ENCODE peak calls at places on chromosomes 6 and 20, in four cellular contexts. One of them, this sample, is unnamed.
A peak's percentile ranks its signal among the peaks of the same experiment; 100 is the strongest.

GRCh38 chr6:90914312-90914711 is 327.4 kb upstream of the MAP3K7 start:
- DNase-seq in A673: no peak
- DNase-seq in stomach: no peak
- DNase-seq in HCT116: no peak
- DNase-seq in this sample: no peak

GRCh38 chr6:32716396-32716795 is 24.8 kb upstream of the HLA-DQA2 start:
- DNase-seq in A673: no peak
- DNase-seq in stomach: no peak
- DNase-seq in HCT116: no peak
- DNase-seq in this sample: no peak

GRCh38 chr6:9504191-9504590 is 910.7 kb downstream of the TFAP2A start:
- DNase-seq in A673: no peak
- DNase-seq in stomach: no peak
- DNase-seq in HCT116: no peak
- DNase-seq in this sample: no peak

GRCh38 chr20:63032861-63033634 is 26.3 kb upstream of the BHLHE23 start:
- DNase-seq in A673: no peak
- DNase-seq in stomach: no peak
- DNase-seq in HCT116: no peak
- DNase-seq in this sample: no peak

GRCh38 chr20:32386091-32386490 is 28.0 kb downstream of the ASXL1 start:
- DNase-seq in A673: no peak
- DNase-seq in stomach: no peak
- DNase-seq in HCT116: no peak
- DNase-seq in this sample: no peak

GRCh38 chr6:136526196-136526930 is 23.9 kb downstream of the MAP7 start:
- DNase-seq in A673: peak; percentile 35
- DNase-seq in stomach: peak; percentile 46
- DNase-seq in HCT116: no peak
- DNase-seq in this sample: peak; percentile 90

GRCh38 chr6:37426945-37427510 is 6.0 kb upstream of the CMTR1 start:
- DNase-seq in A673: no peak
- DNase-seq in stomach: no peak
- DNase-seq in HCT116: no peak
- DNase-seq in this sample: no peak

GRCh38 chr20:16671753-16672152 is 58.1 kb upstream of the SNRPB2 start:
- DNase-seq in A673: no peak
- DNase-seq in stomach: no peak
- DNase-seq in HCT116: no peak
- DNase-seq in this sample: no peak

GRCh38 chr6:121817141-121817540 is 381.7 kb downstream of the GJA1 start:
- DNase-seq in A673: no peak
- DNase-seq in stomach: no peak
- DNase-seq in HCT116: no peak
- DNase-seq in this sample: no peak

GRCh38 chr6:119261944-119262284 is 87.6 kb downstream of the MAN1A1 start:
- DNase-seq in A673: no peak
- DNase-seq in stomach: no peak
- DNase-seq in HCT116: no peak
- DNase-seq in this sample: no peak

GRCh38 chr20:9815662-9816061 is 23.2 kb downstream of the PAK5 start:
- DNase-seq in A673: no peak
- DNase-seq in stomach: no peak
- DNase-seq in HCT116: no peak
- DNase-seq in this sample: no peak

GRCh38 chr20:58891076-58891685 is 38.7 kb downstream of the GNAS start:
- DNase-seq in A673: peak; percentile 86
- DNase-seq in stomach: peak; percentile 83
- DNase-seq in HCT116: no peak
- DNase-seq in this sample: peak; percentile 85

GRCh38 chr6:145028144-145028818 is 707.0 kb downstream of the EPM2A start:
- DNase-seq in A673: peak; percentile 86
- DNase-seq in stomach: no peak
- DNase-seq in HCT116: peak; percentile 71
- DNase-seq in this sample: no peak

GRCh38 chr6:11711644-11711993 is 67.0 kb downstream of the ADTRP start:
- DNase-seq in A673: no peak
- DNase-seq in stomach: no peak
- DNase-seq in HCT116: no peak
- DNase-seq in this sample: no peak

GRCh38 chr6:108544586-108544985 is 16.1 kb upstream of the FOXO3 start:
- DNase-seq in A673: no peak
- DNase-seq in stomach: no peak
- DNase-seq in HCT116: no peak
- DNase-seq in this sample: no peak

GRCh38 chr6:41546866-41547798 is 951 bp downstream of the FOXP4 start:
- DNase-seq in A673: peak; percentile 53
- DNase-seq in stomach: peak; percentile 48
- DNase-seq in HCT116: no peak
- DNase-seq in this sample: peak; percentile 84

GRCh38 chr20:56592817-56593216 is 36.3 kb upstream of the TFAP2C start:
- DNase-seq in A673: no peak
- DNase-seq in stomach: no peak
- DNase-seq in HCT116: no peak
- DNase-seq in this sample: no peak

GRCh38 chr20:10297684-10298240 is 79.1 kb downstream of the SNAP25 start:
- DNase-seq in A673: no peak
- DNase-seq in stomach: no peak
- DNase-seq in HCT116: no peak
- DNase-seq in this sample: no peak

GRCh38 chr6:152575621-152576150 is 61.5 kb downstream of the SYNE1 start:
- DNase-seq in A673: peak; percentile 73
- DNase-seq in stomach: peak; percentile 33
- DNase-seq in HCT116: no peak
- DNase-seq in this sample: no peak

GRCh38 chr20:33653218-33653899 is 8.8 kb upstream of the C20orf144 start:
- DNase-seq in A673: peak; percentile 79
- DNase-seq in stomach: peak; percentile 71
- DNase-seq in HCT116: peak; percentile 35
- DNase-seq in this sample: peak; percentile 94

GRCh38 chr20:63441136-63441776 is 31.2 kb downstream of the KCNQ2 start:
- DNase-seq in A673: no peak
- DNase-seq in stomach: no peak
- DNase-seq in HCT116: no peak
- DNase-seq in this sample: no peak

GRCh38 chr6:17454316-17455005 is 61.1 kb downstream of the CAP2 start:
- DNase-seq in A673: no peak
- DNase-seq in stomach: no peak
- DNase-seq in HCT116: no peak
- DNase-seq in this sample: no peak

GRCh38 chr20:24001901-24002405 is 13.4 kb upstream of the GGTLC1 start:
- DNase-seq in A673: no peak
- DNase-seq in stomach: no peak
- DNase-seq in HCT116: no peak
- DNase-seq in this sample: no peak

GRCh38 chr6:292506-293184 is 358 bp downstream of the DUSP22 start:
- DNase-seq in A673: peak; percentile 19
- DNase-seq in stomach: peak; percentile 79
- DNase-seq in HCT116: no peak
- DNase-seq in this sample: peak; percentile 84

GRCh38 chr6:26421259-26422144 is 18.8 kb upstream of the BTN3A3 start:
- DNase-seq in A673: peak; percentile 95
- DNase-seq in stomach: peak; percentile 73
- DNase-seq in HCT116: peak; percentile 86
- DNase-seq in this sample: peak; percentile 91

GRCh38 chr6:75284285-75285155 is at the start of gene TMEM30A:
- DNase-seq in A673: peak; percentile 99
- DNase-seq in stomach: peak; percentile 96
- DNase-seq in HCT116: peak; percentile 98
- DNase-seq in this sample: peak; percentile 99

GRCh38 chr20:34915131-34915530 is 38.7 kb downstream of the ACSS2 start:
- DNase-seq in A673: no peak
- DNase-seq in stomach: no peak
- DNase-seq in HCT116: no peak
- DNase-seq in this sample: no peak

GRCh38 chr6:148807784-148808183 is 61.0 kb downstream of the UST start:
- DNase-seq in A673: no peak
- DNase-seq in stomach: no peak
- DNase-seq in HCT116: no peak
- DNase-seq in this sample: no peak

GRCh38 chr6:157020398-157021266 is 243.5 kb downstream of the ARID1B start:
- DNase-seq in A673: peak; percentile 80
- DNase-seq in stomach: no peak
- DNase-seq in HCT116: peak; percentile 22
- DNase-seq in this sample: peak; percentile 83

GRCh38 chr6:30127238-30128093 is 8.5 kb upstream of the TRIM40 start:
- DNase-seq in A673: no peak
- DNase-seq in stomach: no peak
- DNase-seq in HCT116: no peak
- DNase-seq in this sample: peak; percentile 83

GRCh38 chr6:144285798-144286502 is 815 bp downstream of the UTRN start:
- DNase-seq in A673: peak; percentile 51
- DNase-seq in stomach: peak; percentile 74
- DNase-seq in HCT116: no peak
- DNase-seq in this sample: peak; percentile 80

GRCh38 chr6:28429781-28430180 is 13.5 kb downstream of the ZSCAN23 start:
- DNase-seq in A673: no peak
- DNase-seq in stomach: no peak
- DNase-seq in HCT116: no peak
- DNase-seq in this sample: no peak

GRCh38 chr6:144310761-144311160 is 25.6 kb downstream of the UTRN start:
- DNase-seq in A673: no peak
- DNase-seq in stomach: no peak
- DNase-seq in HCT116: no peak
- DNase-seq in this sample: no peak

GRCh38 chr6:31945507-31946369 is at the start of gene CFB:
- DNase-seq in A673: peak; percentile 37
- DNase-seq in stomach: peak; percentile 89
- DNase-seq in HCT116: no peak
- DNase-seq in this sample: peak; percentile 63

GRCh38 chr20:60857708-60858107 is 394.4 kb upstream of the CDH4 start:
- DNase-seq in A673: peak; percentile 7
- DNase-seq in stomach: no peak
- DNase-seq in HCT116: no peak
- DNase-seq in this sample: no peak

GRCh38 chr20:1688886-1689538 is 31.4 kb upstream of the SIRPG start:
- DNase-seq in A673: no peak
- DNase-seq in stomach: no peak
- DNase-seq in HCT116: no peak
- DNase-seq in this sample: no peak

GRCh38 chr6:25359891-25360290 is 80.7 kb downstream of the CARMIL1 start:
- DNase-seq in A673: no peak
- DNase-seq in stomach: no peak
- DNase-seq in HCT116: peak; percentile 15
- DNase-seq in this sample: no peak

GRCh38 chr20:1734269-1734858 is 76.8 kb upstream of the SIRPG start:
- DNase-seq in A673: peak; percentile 32
- DNase-seq in stomach: no peak
- DNase-seq in HCT116: no peak
- DNase-seq in this sample: no peak

DNA sequence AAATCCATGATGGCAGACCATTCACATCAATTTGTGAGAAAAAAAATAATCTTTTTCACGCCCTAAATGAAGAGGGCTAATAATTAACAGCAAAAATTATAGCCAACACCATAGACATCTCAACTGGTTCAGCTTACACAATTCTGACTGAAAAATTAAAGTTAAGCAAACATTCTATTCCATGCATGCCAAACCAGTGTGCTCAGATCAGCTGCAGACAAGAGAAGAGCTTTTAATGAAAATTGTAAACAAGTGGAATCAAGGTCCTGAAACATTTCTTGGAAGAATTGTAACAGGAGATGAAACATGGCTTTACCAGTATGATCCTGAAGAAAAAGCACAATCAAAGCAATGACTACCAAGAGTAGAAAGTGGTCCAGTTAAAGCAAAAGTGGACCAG is 710.4 kb downstream of the EPHA7 start:
- DNase-seq in A673: no peak
- DNase-seq in stomach: no peak
- DNase-seq in HCT116: no peak
- DNase-seq in this sample: no peak
- H3K27ac ChIP-seq in A673: no peak overlapping the region
- H3K27ac ChIP-seq in stomach: no peak overlapping the region
- H3K27ac ChIP-seq in HCT116: no peak overlapping the region
- H3K27ac ChIP-seq in this sample: no peak overlapping the region

DNA sequence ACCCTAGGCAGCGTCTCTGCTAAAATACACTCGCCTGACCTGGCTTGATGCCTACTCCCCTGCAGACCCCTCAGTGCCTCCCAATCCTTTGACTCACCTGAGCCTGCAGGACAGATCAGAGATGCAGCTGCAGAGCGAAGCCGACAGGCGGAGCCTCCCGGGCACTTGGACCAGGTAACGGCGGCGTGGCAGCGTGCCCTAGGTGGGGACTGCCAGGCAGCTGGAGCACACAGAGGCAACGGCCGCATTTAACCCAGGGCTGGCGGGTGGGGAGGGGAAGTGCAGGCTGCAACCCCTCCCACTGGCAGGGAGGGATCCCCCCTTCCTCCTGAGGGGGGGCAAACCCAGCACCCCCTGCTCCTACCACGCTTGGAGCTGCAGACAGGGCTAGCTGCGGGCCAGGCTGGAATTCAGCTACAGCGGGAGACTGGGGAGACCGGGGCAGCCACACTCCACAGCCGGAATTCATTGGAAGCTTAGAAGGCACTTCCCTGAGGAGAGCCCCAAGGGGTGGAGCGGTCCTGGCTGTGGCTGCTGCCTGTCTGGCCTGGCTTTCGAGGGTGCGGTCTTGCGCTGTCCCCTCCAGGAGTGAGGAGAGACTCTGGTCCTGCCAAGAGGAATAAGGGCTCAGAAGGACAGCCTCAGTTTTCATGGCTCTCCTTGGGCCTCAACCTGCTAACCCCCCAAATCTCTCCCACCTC is at the start of gene MATN4:
- DNase-seq in A673: no peak
- DNase-seq in stomach: peak; percentile 77
- DNase-seq in HCT116: no peak
- DNase-seq in this sample: peak; percentile 76
- H3K4me1 ChIP-seq in A673: peaks cover 8% of the 10 kb centered on the region
- H3K4me1 ChIP-seq in stomach: peaks cover 5% of the 10 kb centered on the region
- H3K4me1 ChIP-seq in HCT116: peaks cover 20% of the 10 kb centered on the region
- H3K4me1 ChIP-seq in this sample: no peaks in the 10 kb centered on the region

GRCh38 chr6:18528084-18528743 is 141.1 kb downstream of the RNF144B start:
- DNase-seq in A673: peak; percentile 80
- DNase-seq in stomach: no peak
- DNase-seq in HCT116: no peak
- DNase-seq in this sample: no peak
- TF ChIP-seq CTCF in A673: peak; percentile 66
- TF ChIP-seq CTCF in stomach: peak; percentile 13
- TF ChIP-seq CTCF in HCT116: peak; percentile 8
- TF ChIP-seq CTCF in this sample: peak; percentile 61

GRCh38 chr6:34375833-34376232 is 16.6 kb downstream of the NUDT3 start:
- DNase-seq in A673: no peak
- DNase-seq in stomach: no peak
- DNase-seq in HCT116: no peak
- DNase-seq in this sample: no peak
- H3K27ac ChIP-seq in A673: no peak overlapping the region
- H3K27ac ChIP-seq in stomach: no peak overlapping the region
- H3K27ac ChIP-seq in HCT116: no peak overlapping the region
- H3K27ac ChIP-seq in this sample: no peak overlapping the region

This sample was measured in endodermal cell.